ENCODE peak calls at places on chromosome 2, in five cellular contexts. W is cardiac fibroblast, I is endothelial cell, D is HTR-8/SVneo, Y is NCI-H2029. Z is an unnamed sample.

GRCh38 chr2:15158117-15158516 is 403.0 kb downstream of the NBAS start:
- DNase-seq in W (no peak), I (no peak), D (no peak), Y (no peak), Z (no peak)

GRCh38 chr2:190159453-190159852 is 96.9 kb upstream of the MSTN start:
- DNase-seq in W (peak; percentile 85), I (no peak), D (no peak), Y (no peak), Z (no peak)

GRCh38 chr2:39431592-39432316 is 5.3 kb downstream of the MAP4K3 start:
- DNase-seq in W (peak; percentile 58), I (no peak), D (no peak), Y (no peak), Z (no peak)

GRCh38 chr2:28117104-28117596 is 226.6 kb downstream of the BABAM2 start:
- DNase-seq in W (no peak), I (no peak), D (no peak), Y (no peak), Z (no peak)

GRCh38 chr2:163306647-163307046 is 429.2 kb downstream of the FIGN start:
- DNase-seq in W (no peak), I (no peak), D (no peak), Y (no peak), Z (no peak)

GRCh38 chr2:109474319-109474825 is 139.4 kb downstream of the SEPTIN10 start:
- DNase-seq in W (no peak), I (no peak), D (no peak), Y (no peak), Z (no peak)

GRCh38 chr2:70123051-70123828 is 36.0 kb downstream of the PCBP1 start:
- DNase-seq in W (peak; percentile 81), I (no peak), D (peak; percentile 35), Y (no peak), Z (no peak)

GRCh38 chr2:127049927-127050802 is 56.8 kb downstream of the BIN1 start:
- DNase-seq in W (peak; percentile 73), I (peak; percentile 86), D (peak; percentile 73), Y (peak; percentile 16), Z (no peak)

GRCh38 chr2:232363784-232364615 is 14.6 kb upstream of the ALPP start:
- DNase-seq in W (peak; percentile 25), I (no peak), D (no peak), Y (no peak), Z (no peak)

GRCh38 chr2:222318026-222318711 is 19.4 kb upstream of the PAX3 start:
- DNase-seq in W (peak; percentile 80), I (peak; percentile 82), D (peak; percentile 63), Y (peak; percentile 67), Z (peak; percentile 33)

GRCh38 chr2:199458017-199458805 is 472 bp upstream of the SATB2 start:
- DNase-seq in W (no peak), I (peak; percentile 31), D (no peak), Y (no peak), Z (no peak)

GRCh38 chr2:69465513-69466456 is 28.6 kb upstream of the NFU1 start:
- DNase-seq in W (peak; percentile 57), I (no peak), D (no peak), Y (no peak), Z (no peak)

Z was measured in LNCaP clone FGC.